ENCODE peak calls at places on chromosomes 6 and 20, in four cellular contexts. One of them, this sample, is unnamed.

GRCh38 chr20:23249541-23249940 is 101.0 kb upstream of the NXT1 start:
- DNase-seq in K562: no peak
- DNase-seq in HepG2: no peak
- DNase-seq in GM12878: no peak
- DNase-seq in this sample: no peak

GRCh38 chr6:39005774-39006173 is 42.8 kb upstream of the GLP1R start:
- DNase-seq in HepG2: no peak
- DNase-seq in K562: no peak
- DNase-seq in GM12878: no peak
- DNase-seq in this sample: no peak

GRCh38 chr6:107731422-107732319 is 92.4 kb downstream of the SCML4 start:
- DNase-seq in GM12878: no peak
- DNase-seq in HepG2: no peak
- DNase-seq in K562: no peak
- DNase-seq in this sample: no peak

GRCh38 chr20:47272893-47273590 is 83.5 kb downstream of the ZMYND8 start:
- DNase-seq in GM12878: peak
- DNase-seq in K562: peak
- DNase-seq in HepG2: peak
- DNase-seq in this sample: peak

GRCh38 chr20:2798095-2798805 is 2.2 kb downstream of the CPXM1 start:
- DNase-seq in HepG2: no peak
- DNase-seq in K562: no peak
- DNase-seq in GM12878: no peak
- DNase-seq in this sample: no peak

GRCh38 chr6:37110455-37111155 is 59.3 kb upstream of the PIM1 start:
- DNase-seq in HepG2: peak
- DNase-seq in K562: no peak
- DNase-seq in GM12878: peak
- DNase-seq in this sample: no peak

GRCh38 chr6:46628498-46628897 is 24.1 kb downstream of the CYP39A1 start:
- DNase-seq in K562: no peak
- DNase-seq in GM12878: no peak
- DNase-seq in HepG2: no peak
- DNase-seq in this sample: no peak

GRCh38 chr20:43911066-43911465 is 3.6 kb upstream of the TOX2 start:
- DNase-seq in GM12878: no peak
- DNase-seq in K562: no peak
- DNase-seq in HepG2: no peak
- DNase-seq in this sample: no peak

GRCh38 chr6:136265101-136265500 is 15.0 kb upstream of the MTFR2 start:
- DNase-seq in HepG2: no peak
- DNase-seq in GM12878: no peak
- DNase-seq in K562: no peak
- DNase-seq in this sample: no peak

GRCh38 chr6:165804331-165805066 is 141.5 kb upstream of the PDE10A start:
- DNase-seq in K562: no peak
- DNase-seq in GM12878: no peak
- DNase-seq in HepG2: no peak
- DNase-seq in this sample: peak

GRCh38 chr20:46058656-46059281 is 29.8 kb downstream of the SLC12A5 start:
- DNase-seq in K562: no peak
- DNase-seq in GM12878: no peak
- DNase-seq in HepG2: no peak
- DNase-seq in this sample: peak

GRCh38 chr6:45586216-45587171 is 208.8 kb upstream of the SUPT3H start:
- DNase-seq in K562: no peak
- DNase-seq in GM12878: no peak
- DNase-seq in HepG2: no peak
- DNase-seq in this sample: no peak

GRCh38 chr6:170082531-170083187 is 208.2 kb downstream of the DLL1 start:
- DNase-seq in GM12878: no peak
- DNase-seq in K562: no peak
- DNase-seq in HepG2: no peak
- DNase-seq in this sample: no peak

GRCh38 chr6:105882071-105882803 is 203.9 kb upstream of the PRDM1 start:
- DNase-seq in HepG2: no peak
- DNase-seq in K562: no peak
- DNase-seq in GM12878: no peak
- DNase-seq in this sample: no peak

GRCh38 chr6:80183019-80183418 is 76.5 kb downstream of the BCKDHB start:
- DNase-seq in GM12878: no peak
- DNase-seq in K562: no peak
- DNase-seq in HepG2: no peak
- DNase-seq in this sample: no peak

GRCh38 chr20:40564997-40565680 is 123.9 kb downstream of the MAFB start:
- DNase-seq in K562: peak
- DNase-seq in HepG2: no peak
- DNase-seq in GM12878: no peak
- DNase-seq in this sample: no peak

GRCh38 chr20:17620371-17621228 is 50.7 kb downstream of the DSTN start:
- DNase-seq in GM12878: no peak
- DNase-seq in HepG2: no peak
- DNase-seq in K562: no peak
- DNase-seq in this sample: peak

GRCh38 chr20:10550204-10551118 is 115.4 kb downstream of the SLX4IP start:
- DNase-seq in K562: no peak
- DNase-seq in GM12878: no peak
- DNase-seq in HepG2: no peak
- DNase-seq in this sample: no peak

GRCh38 chr6:154410619-154411044 is 54.0 kb upstream of the IPCEF1 start:
- DNase-seq in HepG2: peak
- DNase-seq in GM12878: no peak
- DNase-seq in K562: no peak
- DNase-seq in this sample: no peak

GRCh38 chr6:143368426-143368825 is 82.1 kb downstream of the ADAT2 start:
- DNase-seq in K562: peak
- DNase-seq in GM12878: peak
- DNase-seq in HepG2: no peak
- DNase-seq in this sample: no peak

GRCh38 chr20:63060057-63060991 is 53.6 kb upstream of the BHLHE23 start:
- DNase-seq in HepG2: no peak
- DNase-seq in K562: no peak
- DNase-seq in GM12878: no peak
- DNase-seq in this sample: peak

GRCh38 chr20:57528148-57528547 is 3.2 kb upstream of the CTCFL start:
- DNase-seq in GM12878: no peak
- DNase-seq in HepG2: no peak
- DNase-seq in K562: no peak
- DNase-seq in this sample: no peak

GRCh38 chr6:3847521-3847920 is 1.7 kb upstream of the FAM50B start:
- DNase-seq in GM12878: no peak
- DNase-seq in K562: no peak
- DNase-seq in HepG2: no peak
- DNase-seq in this sample: no peak

GRCh38 chr6:27503436-27504030 is 30.6 kb upstream of the ZNF184 start:
- DNase-seq in HepG2: peak
- DNase-seq in K562: peak
- DNase-seq in GM12878: peak
- DNase-seq in this sample: peak

GRCh38 chr6:14046476-14047068 is 71.0 kb upstream of the CD83 start:
- DNase-seq in GM12878: no peak
- DNase-seq in HepG2: peak
- DNase-seq in K562: peak
- DNase-seq in this sample: peak

GRCh38 chr6:81304486-81304885 is 448.0 kb downstream of the TENT5A start:
- DNase-seq in HepG2: no peak
- DNase-seq in GM12878: no peak
- DNase-seq in K562: no peak
- DNase-seq in this sample: no peak

GRCh38 chr6:15517600-15517999 is 145.2 kb downstream of the DTNBP1 start:
- DNase-seq in HepG2: no peak
- DNase-seq in K562: no peak
- DNase-seq in GM12878: no peak
- DNase-seq in this sample: no peak

GRCh38 chr6:32096394-32097258 is 12.5 kb downstream of the TNXB start:
- DNase-seq in K562: no peak
- DNase-seq in GM12878: no peak
- DNase-seq in HepG2: no peak
- DNase-seq in this sample: no peak

GRCh38 chr6:69866351-69867074 is at the start of gene COL19A1:
- DNase-seq in K562: no peak
- DNase-seq in GM12878: peak
- DNase-seq in HepG2: no peak
- DNase-seq in this sample: peak

GRCh38 chr20:52098186-52098585 is 93.4 kb downstream of the ZFP64 start:
- DNase-seq in HepG2: no peak
- DNase-seq in GM12878: no peak
- DNase-seq in K562: no peak
- DNase-seq in this sample: no peak

GRCh38 chr20:52094693-52095092 is 96.9 kb downstream of the ZFP64 start:
- DNase-seq in HepG2: no peak
- DNase-seq in K562: no peak
- DNase-seq in GM12878: no peak
- DNase-seq in this sample: no peak

DNA sequence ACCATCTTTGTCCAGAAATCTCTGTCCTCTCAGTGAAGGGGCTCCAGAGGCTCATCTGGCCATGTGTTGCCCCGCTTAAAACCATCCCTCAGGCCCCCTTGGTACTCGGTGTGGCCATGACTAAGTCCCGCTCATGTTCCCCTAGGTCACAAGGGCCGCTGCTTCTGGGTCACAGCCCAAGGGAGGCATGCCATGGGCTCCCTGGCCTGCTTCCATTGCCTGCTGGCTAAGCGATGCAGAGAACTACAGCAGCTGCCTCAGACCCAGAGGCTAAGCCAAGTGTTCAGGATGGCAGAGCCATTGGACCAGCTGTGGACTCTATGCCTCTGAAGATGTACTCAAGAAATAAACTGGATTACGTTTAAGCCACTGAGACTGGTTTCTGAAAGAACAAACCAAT is 95.5 kb downstream of the ZFP64 start:
- DNase-seq in HepG2: no peak
- DNase-seq in K562: no peak
- DNase-seq in GM12878: no peak
- DNase-seq in this sample: no peak
- TF ChIP-seq CREM in HepG2: no peak
- TF ChIP-seq CREM in K562: no peak
- TF ChIP-seq CREM in GM12878: no peak
- TF ChIP-seq CREM in this sample: no peak

GRCh38 chr6:33583591-33584155 is 3.6 kb upstream of the BAK1 start:
- DNase-seq in K562: peak
- DNase-seq in HepG2: peak
- DNase-seq in GM12878: no peak
- DNase-seq in this sample: peak

GRCh38 chr6:33586108-33586640 is 6.1 kb upstream of the BAK1 start:
- DNase-seq in HepG2: no peak
- DNase-seq in GM12878: no peak
- DNase-seq in K562: no peak
- DNase-seq in this sample: no peak

GRCh38 chr6:33587529-33588215 is 7.6 kb upstream of the BAK1 start:
- DNase-seq in GM12878: no peak
- DNase-seq in K562: no peak
- DNase-seq in HepG2: no peak
- DNase-seq in this sample: no peak

GRCh38 chr6:33584700-33585402 is 4.8 kb upstream of the BAK1 start:
- DNase-seq in K562: no peak
- DNase-seq in HepG2: no peak
- DNase-seq in GM12878: no peak
- DNase-seq in this sample: no peak

DNA sequence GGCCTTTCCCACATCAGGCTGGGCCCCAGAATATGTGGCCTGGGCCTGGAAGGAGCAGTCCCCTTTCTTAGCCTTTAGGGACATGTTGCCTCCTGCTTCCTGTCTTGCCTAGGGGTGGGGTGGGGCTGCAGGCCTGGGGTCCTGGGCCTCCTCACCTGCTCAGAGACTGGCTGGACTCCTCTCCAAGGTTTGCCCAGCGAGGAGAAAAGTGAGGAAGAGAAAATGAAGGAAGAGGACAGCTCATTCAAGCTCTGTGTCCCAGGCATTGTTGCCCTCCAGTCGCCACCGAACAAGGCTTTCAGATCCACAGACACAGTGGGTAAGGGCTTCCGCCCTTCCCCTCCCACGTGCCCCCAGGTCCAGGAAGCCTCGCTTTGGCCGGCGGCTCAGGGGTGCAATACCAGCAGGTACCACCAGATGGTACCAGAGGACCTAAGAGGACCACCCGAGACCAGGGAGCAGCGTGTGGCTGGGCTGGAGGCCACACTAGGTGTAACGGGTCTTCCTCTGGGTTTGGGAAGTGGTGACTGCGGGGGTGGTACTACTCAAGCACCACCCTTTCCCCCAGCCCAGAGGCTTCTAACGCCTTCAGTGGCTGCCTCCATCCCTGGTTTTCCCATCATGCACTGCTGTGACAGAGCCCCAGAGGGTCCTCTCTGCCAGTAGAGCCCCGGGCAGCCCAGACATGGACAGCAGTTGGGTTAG is 5.5 kb upstream of the BAK1 start:
- DNase-seq in HepG2: peak
- DNase-seq in K562: peak
- DNase-seq in GM12878: peak
- DNase-seq in this sample: peak
- TF ChIP-seq TCF7 in HepG2: no peak
- TF ChIP-seq TCF7 in K562: no peak
- TF ChIP-seq TCF7 in GM12878: no peak
- TF ChIP-seq TCF7 in this sample: no peak

DNA sequence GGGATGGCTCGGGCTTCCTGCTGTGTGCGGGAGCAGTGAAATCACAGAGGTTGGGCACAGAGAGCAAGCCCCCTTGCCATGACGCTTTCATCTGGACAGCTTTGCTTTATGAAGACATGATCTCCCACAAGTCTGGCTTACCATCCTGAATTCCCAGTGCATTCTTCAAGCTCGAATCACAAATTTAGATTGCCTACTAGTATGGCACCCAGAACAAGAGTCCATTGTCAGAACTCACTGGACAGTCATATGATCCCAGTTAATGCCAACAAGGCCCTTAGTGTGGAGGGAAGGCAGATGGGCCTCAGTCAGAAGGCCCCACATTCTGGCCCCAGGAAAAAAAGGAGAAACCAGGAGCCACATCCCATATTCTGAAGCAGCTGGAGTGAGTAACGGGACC is 147.3 kb upstream of the FOXQ1 start:
- DNase-seq in HepG2: peak
- DNase-seq in K562: no peak
- DNase-seq in GM12878: no peak
- DNase-seq in this sample: no peak
- TF ChIP-seq CREM in HepG2: no peak
- TF ChIP-seq CREM in K562: no peak
- TF ChIP-seq CREM in GM12878: no peak
- TF ChIP-seq CREM in this sample: no peak

DNA sequence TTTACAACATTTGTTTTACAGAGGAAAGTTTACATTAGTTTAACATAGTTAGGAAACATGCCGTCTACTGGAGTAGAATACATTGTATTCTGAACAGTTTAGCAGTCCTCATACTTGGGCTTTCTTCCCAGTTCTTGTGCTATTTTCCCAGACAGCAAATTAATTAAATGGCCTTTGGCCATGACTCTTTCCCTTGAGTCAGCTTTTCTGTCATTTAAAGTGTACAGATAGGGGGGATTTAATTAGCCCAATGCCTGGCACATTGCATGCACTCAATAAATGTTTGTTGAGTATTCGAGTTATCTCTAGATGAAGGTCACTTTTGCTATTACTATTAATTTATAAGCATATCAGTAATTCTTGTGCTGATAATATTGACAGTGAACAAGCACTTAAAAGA is 1.6 kb downstream of the TMEM244 start:
- DNase-seq in HepG2: no peak
- DNase-seq in GM12878: no peak
- DNase-seq in K562: no peak
- DNase-seq in this sample: no peak
- TF ChIP-seq TCF7 in HepG2: no peak
- TF ChIP-seq TCF7 in GM12878: no peak
- TF ChIP-seq TCF7 in K562: no peak
- TF ChIP-seq TCF7 in this sample: no peak

GRCh38 chr6:159718634-159719033 is 8.7 kb upstream of the WTAP start:
- DNase-seq in HepG2: no peak
- DNase-seq in K562: peak
- DNase-seq in GM12878: no peak
- DNase-seq in this sample: no peak
- TF ChIP-seq CREM in HepG2: no peak
- TF ChIP-seq CREM in K562: no peak
- TF ChIP-seq CREM in GM12878: no peak
- TF ChIP-seq CREM in this sample: no peak